ENCODE peak calls at places on chromosomes 1 and 21, in seven cellular contexts. E, P, A, M, N, B and V are unnamed samples.

GRCh38 chr1:39861003-39861402 is 22.3 kb downstream of the TRIT1 start:
- DNase-seq in A (no peak), E (no peak), P (no peak), B (no peak), N (no peak), M (no peak), V (no peak)

GRCh38 chr1:154151311-154151710 is 3.6 kb downstream of the NUP210L start:
- DNase-seq in B (no peak), M (no peak), P (no peak), A (no peak), N (no peak), E (no peak), V (peak)

GRCh38 chr1:213284626-213285025 is 233.6 kb downstream of the RPS6KC1 start:
- DNase-seq in E (peak), N (no peak), P (no peak), A (no peak), M (no peak), B (peak), V (peak)

GRCh38 chr1:147849097-147849873 is 53.3 kb upstream of the GJA8 start:
- DNase-seq in E (peak), B (peak), A (no peak), M (peak), P (no peak), N (peak), V (peak)

GRCh38 chr1:72282690-72283203 is 408 bp upstream of the NEGR1 start:
- DNase-seq in M (peak), A (no peak), P (peak), E (peak), B (peak), N (peak), V (peak)

GRCh38 chr1:5751833-5752714 is 240.2 kb downstream of the NPHP4 start:
- DNase-seq in P (no peak), M (no peak), N (no peak), E (no peak), A (no peak), B (no peak), V (no peak)

GRCh38 chr1:198168180-198168579 is 11.4 kb downstream of the NEK7 start:
- DNase-seq in A (no peak), M (no peak), P (no peak), E (peak), N (no peak), B (peak), V (peak)

GRCh38 chr1:88649932-88650331 is 34.1 kb upstream of the PKN2 start:
- DNase-seq in E (no peak), P (no peak), N (no peak), A (no peak), M (no peak), B (no peak), V (no peak)

GRCh38 chr1:53061859-53062714 is at the start of gene PODN:
- DNase-seq in B (peak), A (no peak), E (peak), M (peak), P (no peak), N (no peak), V (no peak)

GRCh38 chr1:156705918-156706646 is 699 bp upstream of the CRABP2 start:
- DNase-seq in E (no peak), M (peak), N (peak), B (peak), A (peak), P (peak), V (peak)

GRCh38 chr1:151568626-151569088 is 28.5 kb downstream of the TUFT1 start:
- DNase-seq in E (no peak), N (no peak), M (no peak), P (no peak), A (peak), B (peak), V (no peak)

GRCh38 chr1:20139776-20140612 is 871 bp downstream of the PLA2G2F start:
- DNase-seq in N (no peak), A (no peak), P (no peak), E (no peak), B (no peak), M (no peak), V (no peak)

GRCh38 chr1:15075812-15076211 is 77.7 kb upstream of the TMEM51 start:
- DNase-seq in E (no peak), N (no peak), P (no peak), A (no peak), M (peak), B (no peak), V (no peak)

GRCh38 chr1:209643295-209644020 is 8.8 kb downstream of the LAMB3 start:
- DNase-seq in B (peak), P (no peak), E (peak), N (no peak), A (no peak), M (no peak), V (peak)

GRCh38 chr1:220527279-220528048 is 472 bp upstream of the MARK1 start:
- DNase-seq in P (no peak), M (no peak), A (no peak), B (peak), N (no peak), E (no peak), V (no peak)

GRCh38 chr1:229296541-229296941 is 25.6 kb downstream of the RAB4A start:
- DNase-seq in N (no peak), B (peak), M (peak), A (no peak), P (no peak), E (peak), V (peak)

GRCh38 chr21:41369105-41369914 is 7.5 kb downstream of the MX2 start:
- DNase-seq in B (no peak), E (no peak), N (no peak), A (peak), M (peak), P (no peak), V (peak)

GRCh38 chr1:21468597-21468996 is 28.7 kb downstream of the NBPF3 start:
- DNase-seq in P (no peak), B (no peak), E (peak), M (no peak), A (no peak), N (no peak), V (peak)